ENCODE peak calls at places on chromosomes 16 and 17, in nine cellular contexts. H is epithelial cell of proximal tubule, F is body of pancreas, X is right cardiac atrium, E is GOT3, B is kidney epithelial cell, P is T-cell, L is M059J, S is kidney glomerular epithelial cell. I is an unnamed sample.

GRCh38 chr16:8665529-8665928 is 8.9 kb upstream of the ABAT start:
- DNase-seq in P (no peak), E (no peak), S (no peak), X (no peak), B (no peak), L (no peak), F (no peak), H (no peak), I (no peak)

GRCh38 chr17:42251115-42251514 is 25.1 kb downstream of the STAT5B start:
- DNase-seq in B (no peak), X (no peak), S (no peak), H (no peak), L (no peak), F (no peak), E (no peak), P (no peak), I (peak)

GRCh38 chr16:55982597-55982996 is 107.4 kb upstream of the CES5A start:
- DNase-seq in F (no peak), X (no peak), H (no peak), P (no peak), L (no peak), S (no peak), B (no peak), E (no peak), I (no peak)

GRCh38 chr17:57747221-57748017 is 2.3 kb upstream of the CCDC182 start:
- DNase-seq in P (no peak), F (peak), E (no peak), H (peak), X (no peak), S (peak), B (peak), L (peak), I (peak)

GRCh38 chr17:46013502-46014165 is 14.6 kb downstream of the STH start:
- DNase-seq in L (peak), P (no peak), F (no peak), S (no peak), B (no peak), E (no peak), H (no peak), X (no peak), I (peak)

GRCh38 chr16:68910051-68910450 is 66.7 kb downstream of the TANGO6 start:
- DNase-seq in E (no peak), S (no peak), X (no peak), F (peak), L (no peak), P (no peak), B (no peak), H (no peak), I (no peak)

GRCh38 chr16:575354-576196 is 5.8 kb downstream of the PIGQ start:
- DNase-seq in L (no peak), F (no peak), S (no peak), E (no peak), H (no peak), X (no peak), B (no peak), P (no peak), I (no peak)

GRCh38 chr16:23323224-23324030 is 21.3 kb downstream of the SCNN1B start:
- DNase-seq in P (no peak), L (no peak), X (no peak), H (no peak), F (no peak), S (no peak), B (no peak), E (no peak), I (no peak)

GRCh38 chr16:66175058-66175457 is 191.4 kb upstream of the CDH5 start:
- DNase-seq in H (no peak), L (no peak), P (no peak), X (no peak), B (no peak), E (no peak), S (no peak), F (no peak), I (no peak)

GRCh38 chr16:14958970-14959369 is 15.9 kb upstream of the PDXDC1 start:
- DNase-seq in E (no peak), L (peak), H (no peak), B (no peak), P (no peak), F (no peak), S (no peak), X (no peak), I (peak)

GRCh38 chr16:11742041-11742535 is 569 bp downstream of the TXNDC11 start:
- DNase-seq in S (no peak), P (no peak), B (no peak), F (peak), E (no peak), X (peak), L (peak), H (no peak), I (peak)

GRCh38 chr17:79835953-79836951 is 3.0 kb downstream of the CBX4 start:
- DNase-seq in B (no peak), L (no peak), E (no peak), F (peak), P (no peak), H (no peak), S (no peak), X (peak), I (no peak)

GRCh38 chr17:3475812-3476686 is at the start of gene ASPA:
- DNase-seq in B (no peak), F (no peak), L (peak), P (no peak), E (no peak), S (no peak), X (no peak), H (peak), I (peak)

GRCh38 chr17:49707246-49707607 is 537 bp downstream of the SLC35B1 start:
- DNase-seq in F (no peak), S (no peak), X (no peak), H (no peak), L (peak), E (no peak), B (no peak), P (no peak), I (peak)

GRCh38 chr16:3650631-3651265 is 3.7 kb upstream of the DNASE1 start:
- DNase-seq in E (no peak), P (no peak), L (no peak), B (no peak), H (no peak), F (no peak), S (no peak), X (no peak), I (no peak)

GRCh38 chr17:37096071-37096470 is 147.3 kb downstream of the AATF start:
- DNase-seq in E (no peak), P (no peak), H (no peak), S (no peak), X (no peak), F (no peak), L (no peak), B (no peak), I (no peak)

GRCh38 chr16:84832488-84833141 is 12.8 kb downstream of the CRISPLD2 start:
- DNase-seq in L (peak), X (peak), E (no peak), B (no peak), P (no peak), H (peak), F (peak), S (peak), I (peak)

GRCh38 chr16:30063893-30064745 is 1.4 kb upstream of the ALDOA start:
- DNase-seq in H (no peak), F (peak), S (no peak), X (peak), B (no peak), L (peak), E (no peak), P (peak), I (peak)

GRCh38 chr17:57750109-57750845 is 5.2 kb upstream of the CCDC182 start:
- DNase-seq in F (peak), E (no peak), B (no peak), H (no peak), P (no peak), S (no peak), L (no peak), X (no peak), I (no peak)

GRCh38 chr16:53504161-53504663 is 1.2 kb upstream of the AKTIP start:
- DNase-seq in E (no peak), S (no peak), F (peak), L (peak), H (no peak), X (peak), P (no peak), B (no peak), I (peak)

GRCh38 chr17:81404557-81405165 is 9.4 kb downstream of the BAHCC1 start:
- DNase-seq in L (no peak), F (no peak), P (no peak), E (no peak), H (no peak), X (no peak), S (no peak), B (no peak), I (no peak)

GRCh38 chr17:78883533-78884131 is 19.4 kb downstream of the CEP295NL start:
- DNase-seq in F (peak), S (peak), E (peak), L (peak), X (peak), H (peak), B (peak), P (no peak), I (peak)

GRCh38 chr16:27993587-27993986 is 69.9 kb downstream of the GSG1L start:
- DNase-seq in B (no peak), F (no peak), L (no peak), S (no peak), X (no peak), E (no peak), P (no peak), H (no peak), I (no peak)

GRCh38 chr17:76541739-76542450 is 2.1 kb downstream of the PRCD start:
- DNase-seq in F (no peak), E (no peak), L (no peak), P (no peak), X (peak), S (no peak), H (no peak), B (no peak), I (no peak)

GRCh38 chr17:48528153-48528912 is 2.5 kb downstream of the HOXB1 start:
- DNase-seq in X (no peak), L (no peak), S (no peak), P (no peak), E (no peak), F (no peak), H (no peak), B (no peak), I (no peak)

GRCh38 chr17:50149425-50150353 is 788 bp downstream of the PPP1R9B start:
- DNase-seq in B (no peak), S (no peak), H (no peak), L (peak), E (no peak), F (peak), X (peak), P (peak), I (peak)

GRCh38 chr17:74290340-74290739 is 16.3 kb downstream of the DNAI2 start:
- DNase-seq in B (no peak), F (no peak), L (no peak), H (no peak), X (peak), S (no peak), E (no peak), P (no peak), I (no peak)

GRCh38 chr17:78128616-78129384 is at the start of gene TMC6:
- DNase-seq in F (peak), S (no peak), L (peak), P (peak), E (no peak), X (peak), B (no peak), H (no peak), I (peak)

GRCh38 chr16:425740-426114 is 278 bp downstream of the RAB11FIP3 start:
- DNase-seq in B (no peak), X (peak), L (no peak), P (no peak), F (no peak), H (no peak), S (no peak), E (no peak), I (no peak)

GRCh38 chr17:75826561-75827290 is 17.5 kb downstream of the UNC13D start:
- DNase-seq in P (no peak), X (peak), S (no peak), H (no peak), E (no peak), F (no peak), B (no peak), L (no peak), I (no peak)

GRCh38 chr17:83126275-83126930 is 47.0 kb downstream of the METRNL start:
- DNase-seq in H (no peak), P (no peak), L (no peak), B (no peak), E (no peak), S (no peak), F (no peak), X (peak), I (no peak)

GRCh38 chr16:3841729-3842508 is 38.6 kb downstream of the CREBBP start:
- DNase-seq in L (no peak), X (no peak), P (no peak), S (no peak), E (no peak), F (no peak), H (no peak), B (no peak), I (no peak)

I was measured in ELR.